ENCODE peak calls at places on chromosomes 1 and 21, in four cellular contexts. V, Z, F and D are unnamed samples.

GRCh38 chr1:244599937-244600350 is 53.0 kb upstream of the DESI2 start:
- DNase-seq in V (no peak), Z (no peak), F (no peak), D (no peak)

GRCh38 chr1:168236836-168237611 is 11.2 kb downstream of the SFT2D2 start:
- DNase-seq in V (no peak), Z (no peak), F (no peak), D (no peak)

GRCh38 chr21:44438531-44439210 is 16.6 kb upstream of the LRRC3 start:
- DNase-seq in V (peak; percentile 41), Z (no peak), F (peak; percentile 86), D (peak; percentile 17)

GRCh38 chr1:209062081-209062480 is 521.4 kb upstream of the CAMK1G start:
- DNase-seq in V (no peak), Z (no peak), F (no peak), D (no peak)

GRCh38 chr1:156616463-156616862 is 2.8 kb upstream of the HAPLN2 start:
- DNase-seq in V (no peak), Z (no peak), F (no peak), D (peak; percentile 76)

GRCh38 chr1:52186449-52186848 is 44.6 kb downstream of the ZFYVE9 start:
- DNase-seq in V (no peak), Z (no peak), F (no peak), D (no peak)

GRCh38 chr1:15876357-15876756 is 28.9 kb downstream of the SPEN start:
- DNase-seq in V (no peak), Z (no peak), F (no peak), D (no peak)

GRCh38 chr1:208047975-208048374 is 137.1 kb upstream of the CD34 start:
- DNase-seq in V (peak; percentile 80), Z (no peak), F (no peak), D (no peak)

GRCh38 chr1:12172042-12172851 is 5.5 kb downstream of the TNFRSF1B start:
- DNase-seq in V (no peak), Z (no peak), F (no peak), D (no peak)

GRCh38 chr1:235011064-235011598 is 117.5 kb downstream of the TOMM20 start:
- DNase-seq in V (no peak), Z (no peak), F (no peak), D (no peak)

GRCh38 chr1:115450641-115451040 is 112.6 kb upstream of the NGF start:
- DNase-seq in V (no peak), Z (no peak), F (no peak), D (no peak)

GRCh38 chr1:46804027-46804889 is 5.4 kb downstream of the CYP4B1 start:
- DNase-seq in V (peak; percentile 81), Z (no peak), F (no peak), D (no peak)

GRCh38 chr21:45004481-45005263 is 64.8 kb downstream of the SLX9 start:
- DNase-seq in V (peak; percentile 37), Z (no peak), F (peak; percentile 60), D (no peak)

GRCh38 chr21:28025111-28025510 is 967.6 kb downstream of the LTN1 start:
- DNase-seq in V (no peak), Z (no peak), F (no peak), D (no peak)

GRCh38 chr1:156592910-156593732 is 1.5 kb downstream of the NAXE start:
- DNase-seq in V (no peak), Z (no peak), F (no peak), D (no peak)

GRCh38 chr1:167486090-167486824 is 32.1 kb downstream of the CD247 start:
- DNase-seq in V (no peak), Z (no peak), F (peak; percentile 78), D (no peak)

GRCh38 chr1:191851799-191852595 is 306.3 kb upstream of the RGS18 start:
- DNase-seq in V (no peak), Z (no peak), F (no peak), D (no peak)

GRCh38 chr1:165675794-165676193 is 22.6 kb downstream of the ALDH9A1 start:
- DNase-seq in V (no peak), Z (no peak), F (no peak), D (no peak)

GRCh38 chr1:112887599-112888303 is 68.2 kb downstream of the SLC16A1 start:
- DNase-seq in V (no peak), Z (no peak), F (no peak), D (no peak)

GRCh38 chr1:163201906-163202305 is 810 bp downstream of the RGS5 start:
- DNase-seq in V (no peak), Z (no peak), F (no peak), D (no peak)

GRCh38 chr1:40312238-40313205 is 4.6 kb downstream of the COL9A2 start:
- DNase-seq in V (no peak), Z (no peak), F (no peak), D (no peak)

GRCh38 chr21:15241997-15242767 is 177.4 kb upstream of the NRIP1 start:
- DNase-seq in V (no peak), Z (no peak), F (no peak), D (no peak)

GRCh38 chr1:183349201-183349711 is 68.9 kb downstream of the NMNAT2 start:
- DNase-seq in V (no peak), Z (no peak), F (no peak), D (no peak)

GRCh38 chr1:204074274-204075115 is 1.6 kb downstream of the SOX13 start:
- DNase-seq in V (peak; percentile 87), Z (peak; percentile 36), F (peak; percentile 93), D (peak; percentile 43)

GRCh38 chr1:8862528-8862927 is 16.0 kb downstream of the ENO1 start:
- DNase-seq in V (no peak), Z (peak; percentile 44), F (no peak), D (no peak)

GRCh38 chr1:152926091-152926490 is 17.7 kb downstream of the IVL start:
- DNase-seq in V (no peak), Z (no peak), F (no peak), D (no peak)

GRCh38 chr1:23601104-23601967 is 42.0 kb upstream of the ID3 start:
- DNase-seq in V (no peak), Z (no peak), F (no peak), D (no peak)

DNA sequence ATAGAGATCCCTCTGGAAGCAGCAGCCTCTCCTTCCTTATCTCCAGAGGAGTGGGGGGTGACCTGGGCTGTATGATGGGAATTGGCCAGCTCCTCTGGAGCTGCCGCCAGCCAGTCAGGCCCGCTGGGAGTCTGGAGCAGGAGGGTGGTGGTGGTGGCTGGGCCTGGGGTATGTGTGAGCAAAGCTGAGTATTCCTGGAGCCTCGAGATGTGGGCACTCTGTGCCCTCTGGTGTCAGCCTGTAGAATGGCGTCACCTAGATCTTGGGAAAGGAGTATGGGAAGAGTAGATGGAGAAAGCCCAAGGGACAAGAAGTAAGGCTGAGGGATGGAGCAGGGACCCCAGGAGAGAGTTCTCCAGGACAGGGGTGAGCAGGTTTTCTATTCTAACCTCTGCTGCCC is 16.0 kb downstream of the VANGL2 start:
- DNase-seq in V (no peak), Z (no peak), F (peak; percentile 20), D (no peak)
- TF ChIP-seq CTCF in V (no peak), Z (peak; percentile 38), F (no peak), D (no peak)

GRCh38 chr1:11078631-11079030 is 18.8 kb upstream of the SRM start:
- DNase-seq in V (peak; percentile 51), Z (no peak), F (no peak), D (no peak)

GRCh38 chr1:11080931-11081330 is 18.7 kb downstream of the EXOSC10 start:
- DNase-seq in V (peak; percentile 28), Z (no peak), F (no peak), D (no peak)
- TF ChIP-seq CTCF in V (no peak), Z (no peak), F (no peak), D (no peak)

GRCh38 chr1:94599090-94599813 is 57.7 kb upstream of the F3 start:
- DNase-seq in V (no peak), Z (no peak), F (no peak), D (no peak)
- TF ChIP-seq CTCF in V (peak; percentile 14), Z (peak; percentile 39), F (peak; percentile 28), D (no peak)

DNA sequence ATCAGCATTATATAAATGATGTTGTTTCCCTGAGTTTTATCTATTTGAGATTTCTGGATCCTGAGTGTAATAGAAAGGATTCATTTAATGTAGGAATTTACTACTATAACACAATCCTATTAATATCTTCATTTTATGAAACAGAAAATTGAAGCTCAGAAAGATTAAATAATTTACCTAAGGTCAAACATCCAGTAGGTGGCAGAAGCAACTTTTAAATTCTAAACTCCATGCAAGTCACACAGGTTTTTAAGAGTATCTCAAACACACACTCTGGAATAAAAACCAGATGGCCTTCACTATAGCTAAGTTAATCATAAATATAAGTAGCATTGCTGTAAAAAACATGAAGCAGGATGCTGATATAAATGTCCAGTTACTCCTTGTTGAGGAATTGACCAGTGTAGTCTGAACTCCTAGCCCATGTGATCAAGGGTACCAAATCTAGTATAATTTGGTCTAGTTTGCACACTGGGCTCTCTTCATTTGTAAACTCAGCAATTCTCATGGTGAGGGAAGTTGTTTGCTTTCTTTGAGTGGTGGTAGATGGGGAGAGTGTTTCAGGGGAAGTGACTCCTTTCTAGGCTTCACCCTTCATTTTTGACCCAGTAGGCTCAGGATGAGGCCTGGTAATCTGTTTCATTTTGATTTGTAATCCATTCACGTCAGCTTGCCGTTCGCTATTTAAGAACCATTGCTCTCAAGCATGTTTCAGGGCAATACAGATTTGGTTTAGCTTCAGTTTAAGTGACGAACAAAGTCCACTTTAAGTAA is 9.3 kb upstream of the FMO3 start:
- DNase-seq in V (no peak), Z (no peak), F (no peak), D (no peak)
- TF ChIP-seq CTCF in V (peak; percentile 35), Z (peak; percentile 62), F (no peak), D (peak; percentile 47)

GRCh38 chr1:196609114-196609737 is 986 bp upstream of the KCNT2 start:
- DNase-seq in V (no peak), Z (peak; percentile 28), F (no peak), D (no peak)
- TF ChIP-seq CTCF in V (no peak), Z (peak; percentile 42), F (no peak), D (no peak)

DNA sequence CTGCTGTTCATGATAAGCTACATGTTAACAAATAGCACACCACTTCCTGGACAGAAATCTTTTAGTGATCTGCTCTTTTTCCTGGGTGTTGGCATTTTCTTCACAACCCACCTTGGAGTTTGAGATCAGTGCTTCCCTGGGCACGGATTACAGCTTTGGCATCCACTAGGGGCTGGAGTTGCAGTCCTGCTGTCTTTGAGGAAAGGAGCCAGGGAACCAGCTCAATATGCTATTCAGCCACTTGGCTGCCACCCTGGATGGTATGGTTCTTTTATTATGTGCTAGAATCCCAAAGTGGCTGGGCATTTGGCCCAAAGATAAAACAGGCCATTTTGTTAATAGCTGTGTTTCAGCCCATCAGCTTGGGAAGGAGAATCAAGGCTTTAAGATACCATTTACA is 55.7 kb upstream of the ADAR start:
- DNase-seq in V (no peak), Z (no peak), F (no peak), D (no peak)
- TF ChIP-seq CTCF in V (no peak), Z (no peak), F (no peak), D (no peak)

GRCh38 chr1:161484613-161485012 is 20.6 kb upstream of the FCGR2A start:
- DNase-seq in V (no peak), Z (no peak), F (no peak), D (no peak)
- TF ChIP-seq CTCF in V (no peak), Z (peak; percentile 35), F (peak; percentile 19), D (peak; percentile 26)

GRCh38 chr1:36576677-36577076 is 94.0 kb upstream of the CSF3R start:
- DNase-seq in V (no peak), Z (no peak), F (no peak), D (no peak)
- TF ChIP-seq CTCF in V (no peak), Z (no peak), F (no peak), D (no peak)